ENCODE peak calls at places on chromosome 15, in ten cellular contexts. One of them, this sample, is unnamed.

GRCh38 chr15:35533130-35534110 is 12.5 kb downstream of the DPH6 start:
- DNase-seq in AG09309: no peak
- DNase-seq in ascending aorta: no peak
- DNase-seq in RWPE1: no peak
- DNase-seq in glutamatergic neuron: no peak
- DNase-seq in Caco-2: no peak
- DNase-seq in activated B cell treated with CpG ODN at 0.5 μM for 24 hours: no peak
- DNase-seq in fibroblast of villous mesenchyme: peak; percentile 21
- DNase-seq in HFFc6: peak; percentile 81
- DNase-seq in GM12865: no peak
- DNase-seq in this sample: no peak

GRCh38 chr15:56817266-56817665 is 84.0 kb upstream of the ZNF280D start:
- DNase-seq in AG09309: no peak
- DNase-seq in ascending aorta: no peak
- DNase-seq in RWPE1: peak; percentile 37
- DNase-seq in glutamatergic neuron: no peak
- DNase-seq in Caco-2: no peak
- DNase-seq in activated B cell treated with CpG ODN at 0.5 μM for 24 hours: no peak
- DNase-seq in fibroblast of villous mesenchyme: no peak
- DNase-seq in HFFc6: peak; percentile 11
- DNase-seq in GM12865: no peak
- DNase-seq in this sample: no peak

GRCh38 chr15:63276342-63277043 is 912 bp upstream of the APH1B start:
- DNase-seq in AG09309: no peak
- DNase-seq in ascending aorta: no peak
- DNase-seq in RWPE1: peak; percentile 12
- DNase-seq in glutamatergic neuron: no peak
- DNase-seq in Caco-2: no peak
- DNase-seq in activated B cell treated with CpG ODN at 0.5 μM for 24 hours: no peak
- DNase-seq in fibroblast of villous mesenchyme: peak; percentile 73
- DNase-seq in HFFc6: no peak
- DNase-seq in GM12865: no peak
- DNase-seq in this sample: no peak

GRCh38 chr15:71224024-71224423 is 108.8 kb downstream of the THSD4 start:
- DNase-seq in AG09309: no peak
- DNase-seq in ascending aorta: no peak
- DNase-seq in RWPE1: no peak
- DNase-seq in glutamatergic neuron: no peak
- DNase-seq in Caco-2: no peak
- DNase-seq in activated B cell treated with CpG ODN at 0.5 μM for 24 hours: no peak
- DNase-seq in fibroblast of villous mesenchyme: no peak
- DNase-seq in HFFc6: no peak
- DNase-seq in GM12865: no peak
- DNase-seq in this sample: no peak

GRCh38 chr15:42498212-42499038 is 3.0 kb downstream of the SNAP23 start:
- DNase-seq in AG09309: no peak
- DNase-seq in ascending aorta: no peak
- DNase-seq in RWPE1: no peak
- DNase-seq in glutamatergic neuron: no peak
- DNase-seq in Caco-2: peak; percentile 40
- DNase-seq in activated B cell treated with CpG ODN at 0.5 μM for 24 hours: no peak
- DNase-seq in fibroblast of villous mesenchyme: no peak
- DNase-seq in HFFc6: no peak
- DNase-seq in GM12865: no peak
- DNase-seq in this sample: no peak

GRCh38 chr15:69801132-69801531 is 296.6 kb downstream of the TLE3 start:
- DNase-seq in AG09309: no peak
- DNase-seq in ascending aorta: no peak
- DNase-seq in RWPE1: no peak
- DNase-seq in glutamatergic neuron: no peak
- DNase-seq in Caco-2: no peak
- DNase-seq in activated B cell treated with CpG ODN at 0.5 μM for 24 hours: no peak
- DNase-seq in fibroblast of villous mesenchyme: no peak
- DNase-seq in HFFc6: no peak
- DNase-seq in GM12865: no peak
- DNase-seq in this sample: no peak

GRCh38 chr15:48774484-48774883 is 36.4 kb downstream of the CEP152 start:
- DNase-seq in AG09309: no peak
- DNase-seq in ascending aorta: no peak
- DNase-seq in RWPE1: no peak
- DNase-seq in glutamatergic neuron: no peak
- DNase-seq in Caco-2: no peak
- DNase-seq in activated B cell treated with CpG ODN at 0.5 μM for 24 hours: no peak
- DNase-seq in fibroblast of villous mesenchyme: no peak
- DNase-seq in HFFc6: peak; percentile 61
- DNase-seq in GM12865: no peak
- DNase-seq in this sample: no peak

GRCh38 chr15:65082303-65082958 is 5.9 kb downstream of the KBTBD13 start:
- DNase-seq in AG09309: no peak
- DNase-seq in ascending aorta: no peak
- DNase-seq in RWPE1: no peak
- DNase-seq in glutamatergic neuron: peak; percentile 15
- DNase-seq in Caco-2: no peak
- DNase-seq in activated B cell treated with CpG ODN at 0.5 μM for 24 hours: no peak
- DNase-seq in fibroblast of villous mesenchyme: peak; percentile 46
- DNase-seq in HFFc6: no peak
- DNase-seq in GM12865: no peak
- DNase-seq in this sample: no peak

GRCh38 chr15:62069551-62069950 is 2.8 kb downstream of the C2CD4A start:
- DNase-seq in AG09309: no peak
- DNase-seq in ascending aorta: no peak
- DNase-seq in RWPE1: no peak
- DNase-seq in glutamatergic neuron: no peak
- DNase-seq in Caco-2: no peak
- DNase-seq in activated B cell treated with CpG ODN at 0.5 μM for 24 hours: no peak
- DNase-seq in fibroblast of villous mesenchyme: no peak
- DNase-seq in HFFc6: no peak
- DNase-seq in GM12865: no peak
- DNase-seq in this sample: no peak

GRCh38 chr15:62068787-62069170 is 2.0 kb downstream of the C2CD4A start:
- DNase-seq in AG09309: no peak
- DNase-seq in ascending aorta: no peak
- DNase-seq in RWPE1: no peak
- DNase-seq in glutamatergic neuron: no peak
- DNase-seq in Caco-2: no peak
- DNase-seq in activated B cell treated with CpG ODN at 0.5 μM for 24 hours: no peak
- DNase-seq in fibroblast of villous mesenchyme: peak; percentile 21
- DNase-seq in HFFc6: no peak
- DNase-seq in GM12865: no peak
- DNase-seq in this sample: no peak

GRCh38 chr15:62067448-62068044 is 769 bp downstream of the C2CD4A start:
- DNase-seq in AG09309: no peak
- DNase-seq in ascending aorta: no peak
- DNase-seq in RWPE1: no peak
- DNase-seq in glutamatergic neuron: peak; percentile 37
- DNase-seq in Caco-2: no peak
- DNase-seq in activated B cell treated with CpG ODN at 0.5 μM for 24 hours: no peak
- DNase-seq in fibroblast of villous mesenchyme: peak; percentile 21
- DNase-seq in HFFc6: no peak
- DNase-seq in GM12865: no peak
- DNase-seq in this sample: no peak

GRCh38 chr15:62068071-62068786 is 1.5 kb downstream of the C2CD4A start:
- DNase-seq in AG09309: no peak
- DNase-seq in ascending aorta: peak; percentile 76
- DNase-seq in RWPE1: no peak
- DNase-seq in glutamatergic neuron: peak; percentile 60
- DNase-seq in Caco-2: peak; percentile 51
- DNase-seq in activated B cell treated with CpG ODN at 0.5 μM for 24 hours: peak; percentile 51
- DNase-seq in fibroblast of villous mesenchyme: peak; percentile 33
- DNase-seq in HFFc6: no peak
- DNase-seq in GM12865: peak; percentile 42
- DNase-seq in this sample: no peak

DNA sequence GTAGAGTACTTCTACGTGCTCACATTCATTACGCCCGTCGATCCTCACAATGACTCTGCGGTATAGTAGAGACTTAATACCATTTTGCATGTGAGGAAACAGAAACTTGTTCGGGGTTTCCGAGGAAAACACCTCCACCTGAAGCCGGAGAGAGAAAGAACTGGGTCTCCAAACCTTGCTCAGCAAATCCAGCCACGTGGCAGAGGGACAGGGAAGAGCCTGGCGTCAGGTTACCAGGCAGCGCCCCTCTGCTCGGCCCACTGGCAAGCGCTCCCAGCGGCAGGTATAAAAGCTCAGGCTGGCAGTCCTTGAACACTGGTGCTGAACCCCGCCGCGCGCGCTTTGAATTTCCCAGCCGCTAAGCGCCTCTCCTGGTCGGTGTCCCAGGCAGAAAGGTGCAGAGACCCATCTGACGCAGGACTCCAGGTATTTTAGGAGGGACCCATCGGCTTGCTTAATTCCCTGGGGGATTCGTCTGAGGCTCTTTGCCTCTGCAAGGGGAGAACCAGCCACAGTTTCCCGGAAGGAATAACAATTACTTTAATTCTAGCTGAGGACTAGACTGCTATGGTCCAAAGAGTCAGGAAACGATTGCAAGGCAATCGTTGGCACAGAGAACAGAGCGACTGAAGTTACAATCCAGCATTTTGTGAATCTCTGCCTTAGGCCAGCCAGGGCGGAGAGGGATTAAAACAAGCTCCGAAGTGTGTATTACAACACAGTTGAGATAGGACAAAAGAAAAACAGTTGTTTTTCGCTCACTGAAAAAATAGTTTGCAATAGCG is at the start of gene C2CD4A:
- DNase-seq in AG09309: no peak
- DNase-seq in ascending aorta: peak; percentile 78
- DNase-seq in RWPE1: peak; percentile 57
- DNase-seq in glutamatergic neuron: peak; percentile 58
- DNase-seq in Caco-2: peak; percentile 87
- DNase-seq in activated B cell treated with CpG ODN at 0.5 μM for 24 hours: peak; percentile 48
- DNase-seq in fibroblast of villous mesenchyme: peak; percentile 55
- DNase-seq in HFFc6: no peak
- DNase-seq in GM12865: peak; percentile 40
- DNase-seq in this sample: no peak
- TF ChIP-seq CTCF in AG09309: no peak
- TF ChIP-seq CTCF in ascending aorta: no peak
- TF ChIP-seq CTCF in RWPE1: peak; percentile 38
- TF ChIP-seq CTCF in glutamatergic neuron: no peak
- TF ChIP-seq CTCF in Caco-2: no peak
- TF ChIP-seq CTCF in activated B cell treated with CpG ODN at 0.5 μM for 24 hours: no peak
- TF ChIP-seq CTCF in fibroblast of villous mesenchyme: peak; percentile 21
- TF ChIP-seq CTCF in HFFc6: peak; percentile 29
- TF ChIP-seq CTCF in GM12865: no peak
- TF ChIP-seq CTCF in this sample: no peak

DNA sequence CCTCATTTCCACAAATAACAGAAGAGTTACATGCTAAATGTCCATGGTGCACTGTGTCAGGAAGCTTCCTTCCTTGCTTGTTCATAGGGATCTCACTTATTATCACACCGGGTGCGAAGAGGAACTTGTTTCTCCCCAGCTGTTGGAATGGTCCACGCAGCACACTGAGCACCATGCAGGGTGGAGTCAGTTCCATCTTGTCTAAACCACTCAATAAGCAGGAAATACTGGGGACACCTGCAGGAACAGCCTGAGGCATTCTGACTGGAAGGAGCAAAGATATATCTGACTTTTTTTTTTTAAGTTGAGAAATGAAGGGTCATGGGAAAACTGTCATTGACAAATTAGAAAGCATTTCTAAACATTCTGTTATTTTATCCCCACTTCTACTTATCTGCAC is 70.0 kb upstream of the WDR72 start:
- DNase-seq in AG09309: no peak
- DNase-seq in ascending aorta: no peak
- DNase-seq in RWPE1: no peak
- DNase-seq in glutamatergic neuron: no peak
- DNase-seq in Caco-2: peak; percentile 54
- DNase-seq in activated B cell treated with CpG ODN at 0.5 μM for 24 hours: no peak
- DNase-seq in fibroblast of villous mesenchyme: no peak
- DNase-seq in HFFc6: no peak
- DNase-seq in GM12865: no peak
- DNase-seq in this sample: no peak
- TF ChIP-seq CTCF in AG09309: no peak
- TF ChIP-seq CTCF in ascending aorta: no peak
- TF ChIP-seq CTCF in RWPE1: no peak
- TF ChIP-seq CTCF in glutamatergic neuron: no peak
- TF ChIP-seq CTCF in Caco-2: no peak
- TF ChIP-seq CTCF in activated B cell treated with CpG ODN at 0.5 μM for 24 hours: no peak
- TF ChIP-seq CTCF in fibroblast of villous mesenchyme: no peak
- TF ChIP-seq CTCF in HFFc6: no peak
- TF ChIP-seq CTCF in GM12865: no peak
- TF ChIP-seq CTCF in this sample: no peak

GRCh38 chr15:66389859-66390382 is 3.2 kb downstream of the MAP2K1 start:
- DNase-seq in AG09309: no peak
- DNase-seq in ascending aorta: no peak
- DNase-seq in RWPE1: peak; percentile 41
- DNase-seq in glutamatergic neuron: no peak
- DNase-seq in Caco-2: no peak
- DNase-seq in activated B cell treated with CpG ODN at 0.5 μM for 24 hours: no peak
- DNase-seq in fibroblast of villous mesenchyme: no peak
- DNase-seq in HFFc6: no peak
- DNase-seq in GM12865: peak; percentile 67
- DNase-seq in this sample: no peak

GRCh38 chr15:66394472-66394871 is 7.8 kb downstream of the MAP2K1 start:
- DNase-seq in AG09309: no peak
- DNase-seq in ascending aorta: no peak
- DNase-seq in RWPE1: no peak
- DNase-seq in glutamatergic neuron: no peak
- DNase-seq in Caco-2: no peak
- DNase-seq in activated B cell treated with CpG ODN at 0.5 μM for 24 hours: no peak
- DNase-seq in fibroblast of villous mesenchyme: no peak
- DNase-seq in HFFc6: no peak
- DNase-seq in GM12865: no peak
- DNase-seq in this sample: no peak

GRCh38 chr15:66399276-66399675 is 12.6 kb downstream of the MAP2K1 start:
- DNase-seq in AG09309: no peak
- DNase-seq in ascending aorta: no peak
- DNase-seq in RWPE1: no peak
- DNase-seq in glutamatergic neuron: no peak
- DNase-seq in Caco-2: no peak
- DNase-seq in activated B cell treated with CpG ODN at 0.5 μM for 24 hours: no peak
- DNase-seq in fibroblast of villous mesenchyme: no peak
- DNase-seq in HFFc6: no peak
- DNase-seq in GM12865: no peak
- DNase-seq in this sample: no peak

GRCh38 chr15:66390670-66391069 is 4.0 kb downstream of the MAP2K1 start:
- DNase-seq in AG09309: no peak
- DNase-seq in ascending aorta: no peak
- DNase-seq in RWPE1: peak; percentile 41
- DNase-seq in glutamatergic neuron: no peak
- DNase-seq in Caco-2: no peak
- DNase-seq in activated B cell treated with CpG ODN at 0.5 μM for 24 hours: no peak
- DNase-seq in fibroblast of villous mesenchyme: peak; percentile 15
- DNase-seq in HFFc6: no peak
- DNase-seq in GM12865: peak; percentile 83
- DNase-seq in this sample: no peak

GRCh38 chr15:66394912-66395311 is 8.2 kb downstream of the MAP2K1 start:
- DNase-seq in AG09309: no peak
- DNase-seq in ascending aorta: no peak
- DNase-seq in RWPE1: no peak
- DNase-seq in glutamatergic neuron: no peak
- DNase-seq in Caco-2: no peak
- DNase-seq in activated B cell treated with CpG ODN at 0.5 μM for 24 hours: no peak
- DNase-seq in fibroblast of villous mesenchyme: no peak
- DNase-seq in HFFc6: no peak
- DNase-seq in GM12865: no peak
- DNase-seq in this sample: no peak
- TF ChIP-seq CTCF in AG09309: no peak
- TF ChIP-seq CTCF in ascending aorta: no peak
- TF ChIP-seq CTCF in RWPE1: no peak
- TF ChIP-seq CTCF in glutamatergic neuron: no peak
- TF ChIP-seq CTCF in Caco-2: no peak
- TF ChIP-seq CTCF in activated B cell treated with CpG ODN at 0.5 μM for 24 hours: no peak
- TF ChIP-seq CTCF in fibroblast of villous mesenchyme: no peak
- TF ChIP-seq CTCF in HFFc6: no peak
- TF ChIP-seq CTCF in GM12865: no peak
- TF ChIP-seq CTCF in this sample: no peak

DNA sequence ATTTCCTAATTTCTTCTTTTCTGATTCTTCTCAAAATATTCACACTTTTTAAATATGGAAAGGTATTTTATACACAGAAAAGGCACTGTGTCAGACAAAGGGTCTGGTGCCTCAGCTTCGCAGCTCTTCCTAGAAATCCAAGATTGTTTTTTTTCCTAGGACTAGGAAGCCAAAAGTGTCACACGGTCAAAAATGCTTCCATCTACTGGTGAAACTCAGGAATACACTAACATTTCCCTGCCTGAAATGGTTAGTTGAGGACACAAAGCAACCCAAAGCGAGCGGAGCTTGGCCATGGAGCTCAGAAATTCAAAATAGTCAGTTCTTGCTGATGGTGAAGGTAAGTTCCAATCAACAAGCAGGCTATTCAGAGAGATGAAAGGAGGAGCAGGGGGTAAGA is 426.5 kb upstream of the RASGRP1 start:
- DNase-seq in AG09309: no peak
- DNase-seq in ascending aorta: no peak
- DNase-seq in RWPE1: no peak
- DNase-seq in glutamatergic neuron: no peak
- DNase-seq in Caco-2: no peak
- DNase-seq in activated B cell treated with CpG ODN at 0.5 μM for 24 hours: no peak
- DNase-seq in fibroblast of villous mesenchyme: peak; percentile 56
- DNase-seq in HFFc6: peak; percentile 44
- DNase-seq in GM12865: no peak
- DNase-seq in this sample: no peak
- TF ChIP-seq CTCF in AG09309: peak; percentile 54
- TF ChIP-seq CTCF in ascending aorta: peak; percentile 21
- TF ChIP-seq CTCF in RWPE1: no peak
- TF ChIP-seq CTCF in glutamatergic neuron: peak; percentile 72
- TF ChIP-seq CTCF in Caco-2: peak; percentile 40
- TF ChIP-seq CTCF in activated B cell treated with CpG ODN at 0.5 μM for 24 hours: no peak
- TF ChIP-seq CTCF in fibroblast of villous mesenchyme: peak; percentile 69
- TF ChIP-seq CTCF in HFFc6: peak; percentile 77
- TF ChIP-seq CTCF in GM12865: no peak
- TF ChIP-seq CTCF in this sample: peak; percentile 11